ENCODE peak calls at places on chromosomes 4 and X, in eight cellular contexts. S is choroid plexus epithelial cell; O is mesendoderm; C is IMR-90; G is activated naive CD4-positive, alpha-beta T cell treated with Interleukin-2 at 50 U/mL for 16 hours; W is NCI-H2081; Q is stimulated activated CD8-positive, alpha-beta memory T cell treated with anti-CD3 and anti-CD28 coated beads, Interleukin-2, amount 100 ng/mL, for 48 hours; Z is aorta. P is an unnamed sample.

GRCh38 chr4:1053080-1053661 is 41.7 kb downstream of the FGFRL1 start:
- DNase-seq in Z (peak), Q (no peak), C (peak), S (peak), W (no peak), G (no peak), O (no peak), P (no peak)

GRCh38 chrX:69109706-69110635 is 55.3 kb downstream of the PJA1 start:
- DNase-seq in Q (no peak), W (no peak), O (peak), Z (no peak), C (peak), G (no peak), S (peak), P (no peak)

GRCh38 chr4:68176500-68176899 is 46.8 kb upstream of the TMPRSS11F start:
- DNase-seq in Z (no peak), G (no peak), W (no peak), O (peak), Q (no peak), S (no peak), C (no peak), P (no peak)

GRCh38 chrX:421646-422325 is 35.1 kb upstream of the PPP2R3B start:
- DNase-seq in W (no peak), C (no peak), S (no peak), G (no peak), Q (no peak), O (no peak), Z (peak), P (no peak)

GRCh38 chrX:122641136-122641535 is 542.9 kb upstream of the GRIA3 start:
- DNase-seq in Q (no peak), C (no peak), G (no peak), S (no peak), W (no peak), Z (no peak), O (no peak), P (no peak)

GRCh38 chr4:99587302-99587701 is 12.7 kb downstream of the MTTP start:
- DNase-seq in C (no peak), W (no peak), Q (no peak), O (no peak), S (no peak), Z (no peak), G (no peak), P (no peak)

GRCh38 chrX:14359727-14360126 is 169.6 kb upstream of the GLRA2 start:
- DNase-seq in Q (no peak), S (no peak), G (no peak), O (no peak), Z (no peak), C (no peak), W (no peak), P (no peak)

GRCh38 chrX:104151037-104151436 is 5.8 kb downstream of the SLC25A53 start:
- DNase-seq in C (no peak), W (no peak), O (no peak), S (no peak), Z (no peak), G (no peak), Q (no peak), P (no peak)

GRCh38 chr4:2059034-2059725 is at the start of gene NAT8L:
- DNase-seq in G (peak), S (no peak), Z (peak), O (peak), W (peak), C (no peak), Q (no peak), P (peak)

GRCh38 chr4:113495790-113496189 is 265.7 kb downstream of the CAMK2D start:
- DNase-seq in S (no peak), W (no peak), C (no peak), Q (no peak), Z (no peak), O (no peak), G (no peak), P (no peak)

GRCh38 chrX:8673211-8673610 is 58.7 kb downstream of the ANOS1 start:
- DNase-seq in G (no peak), Q (no peak), Z (no peak), C (no peak), S (no peak), W (no peak), O (no peak), P (no peak)

GRCh38 chr4:108834167-108834566 is 71.3 kb upstream of the ETNPPL start:
- DNase-seq in G (no peak), S (peak), Z (no peak), C (peak), Q (no peak), W (no peak), O (no peak), P (no peak)

GRCh38 chr4:142091691-142092182 is 455.4 kb downstream of the IL15 start:
- DNase-seq in S (peak), Q (no peak), C (peak), O (no peak), G (no peak), W (no peak), Z (peak), P (no peak)

GRCh38 chr4:176988226-176988625 is 195.5 kb upstream of the VEGFC start:
- DNase-seq in O (peak), Q (no peak), Z (no peak), W (no peak), S (peak), C (peak), G (no peak), P (no peak)

GRCh38 chr4:24244663-24245519 is 339.5 kb downstream of the DHX15 start:
- DNase-seq in S (no peak), Z (no peak), G (no peak), C (peak), Q (no peak), O (no peak), W (no peak), P (no peak)

GRCh38 chrX:153968754-153969124 is 2.9 kb downstream of the HCFC1 start:
- DNase-seq in G (peak), Q (no peak), C (no peak), O (peak), W (no peak), S (no peak), Z (peak), P (no peak)

GRCh38 chr4:98950925-98951324 is 22.0 kb upstream of the EIF4E start:
- DNase-seq in G (no peak), C (no peak), O (no peak), Q (no peak), Z (no peak), S (no peak), W (no peak), P (no peak)

GRCh38 chr4:72743078-72743477 is 174.1 kb upstream of the ADAMTS3 start:
- DNase-seq in G (no peak), C (no peak), S (no peak), Q (no peak), O (no peak), Z (no peak), W (no peak), P (no peak)

GRCh38 chr4:153116101-153116680 is 88.1 kb upstream of the TRIM2 start:
- DNase-seq in O (no peak), Z (no peak), W (no peak), G (no peak), Q (no peak), S (no peak), C (no peak), P (no peak)

GRCh38 chrX:150446151-150446550 is 83.0 kb downstream of the MAMLD1 start:
- DNase-seq in W (no peak), Q (no peak), Z (no peak), C (no peak), O (peak), G (no peak), S (no peak), P (no peak)

GRCh38 chrX:38205037-38205436 is 15.6 kb downstream of the SRPX start:
- DNase-seq in G (no peak), Q (no peak), W (no peak), O (no peak), C (no peak), Z (no peak), S (no peak), P (no peak)

GRCh38 chr4:88697588-88698329 is at the start of gene NAP1L5:
- DNase-seq in Z (peak), C (peak), W (peak), Q (peak), O (peak), G (peak), S (peak), P (peak)